ENCODE peak calls at places on chromosome 4, in eight cellular contexts. H, U, Q, G, L, J, B and O are unnamed samples.

GRCh38 chr4:77758804-77759203 is 60.4 kb downstream of the CNOT6L start:
- DNase-seq in G (no peak), U (no peak), J (no peak), B (no peak), Q (no peak), H (no peak), L (no peak), O (no peak)

GRCh38 chr4:52904421-52904820 is 42.3 kb downstream of the RASL11B start:
- DNase-seq in B (no peak), G (no peak), U (no peak), J (no peak), H (peak; percentile 41), Q (no peak), L (no peak), O (no peak)

GRCh38 chr4:5798447-5798846 is 87.4 kb downstream of the EVC start:
- DNase-seq in Q (peak; percentile 38), J (no peak), G (no peak), H (peak; percentile 22), L (no peak), U (peak; percentile 45), B (no peak), O (no peak)

GRCh38 chr4:13547563-13548041 is 3.3 kb upstream of the NKX3-2 start:
- DNase-seq in U (no peak), H (no peak), L (no peak), B (no peak), Q (no peak), G (peak; percentile 85), J (peak; percentile 53), O (peak; percentile 66)

GRCh38 chr4:131113273-131113672 is 2017.3 kb downstream of the C4orf33 start:
- DNase-seq in J (no peak), L (no peak), Q (no peak), B (no peak), G (no peak), H (no peak), U (no peak), O (no peak)

GRCh38 chr4:73221734-73222133 is 36.9 kb downstream of the ANKRD17 start:
- DNase-seq in G (no peak), Q (no peak), L (no peak), U (no peak), B (no peak), J (no peak), H (no peak), O (no peak)

GRCh38 chr4:10305816-10306215 is 151.4 kb downstream of the ZNF518B start:
- DNase-seq in U (no peak), B (no peak), G (no peak), Q (peak; percentile 66), H (peak; percentile 6), L (no peak), J (no peak), O (no peak)

GRCh38 chr4:183330841-183331240 is 8.6 kb upstream of the CLDN24 start:
- DNase-seq in G (no peak), U (no peak), J (no peak), H (peak; percentile 34), Q (peak; percentile 27), L (no peak), B (no peak), O (no peak)

GRCh38 chr4:4668355-4669210 is 126.7 kb upstream of the STX18 start:
- DNase-seq in H (no peak), U (no peak), Q (no peak), L (no peak), G (no peak), B (no peak), J (no peak), O (no peak)

GRCh38 chr4:76589872-76590846 is 155.1 kb downstream of the SHROOM3 start:
- DNase-seq in U (peak; percentile 89), J (peak; percentile 92), H (peak; percentile 60), L (no peak), B (no peak), Q (peak; percentile 99), G (no peak), O (no peak)

GRCh38 chr4:168269879-168270278 is 48.7 kb downstream of the DDX60 start:
- DNase-seq in Q (no peak), U (no peak), J (no peak), H (no peak), G (no peak), B (no peak), L (no peak), O (no peak)

GRCh38 chr4:15702941-15703403 is at the start of gene BST1:
- DNase-seq in L (peak; percentile 21), J (no peak), G (peak; percentile 83), Q (peak; percentile 53), U (peak; percentile 84), H (peak; percentile 55), B (no peak), O (peak; percentile 61)

GRCh38 chr4:44716597-44716996 is 9.8 kb downstream of the GNPDA2 start:
- DNase-seq in B (no peak), H (no peak), U (no peak), Q (no peak), G (no peak), J (no peak), L (no peak), O (no peak)
- TF ChIP-seq CTCF in B (no peak), H (no peak), U (no peak), Q (no peak), G (no peak), J (no peak), L (no peak), O (no peak)

GRCh38 chr4:60195256-60195655 is 1004.9 kb upstream of the ADGRL3 start:
- DNase-seq in U (no peak), L (no peak), B (no peak), Q (no peak), G (no peak), J (no peak), H (no peak), O (no peak)

GRCh38 chr4:60201052-60201673 is 999.0 kb upstream of the ADGRL3 start:
- DNase-seq in H (peak; percentile 52), B (no peak), Q (peak; percentile 35), L (no peak), U (no peak), G (peak; percentile 7), J (peak; percentile 80), O (peak; percentile 27)
- TF ChIP-seq CTCF in H (peak; percentile 96), B (peak; percentile 82), Q (peak; percentile 94), L (peak; percentile 45), U (no peak), G (peak; percentile 90), J (peak; percentile 88), O (peak; percentile 81)

GRCh38 chr4:147195386-147195785 is 249.7 kb upstream of the TTC29 start:
- DNase-seq in J (no peak), U (no peak), B (no peak), L (no peak), G (no peak), H (no peak), Q (no peak), O (no peak)
- TF ChIP-seq CTCF in J (no peak), U (no peak), B (no peak), L (no peak), G (no peak), H (no peak), Q (no peak), O (no peak)

GRCh38 chr4:112942077-112942476 is 107.4 kb upstream of the ANK2 start:
- DNase-seq in Q (no peak), H (no peak), U (no peak), J (no peak), G (no peak), B (no peak), L (no peak), O (no peak)
- TF ChIP-seq CTCF in Q (no peak), H (no peak), U (no peak), J (peak; percentile 5), G (no peak), B (peak; percentile 6), L (no peak), O (no peak)

DNA sequence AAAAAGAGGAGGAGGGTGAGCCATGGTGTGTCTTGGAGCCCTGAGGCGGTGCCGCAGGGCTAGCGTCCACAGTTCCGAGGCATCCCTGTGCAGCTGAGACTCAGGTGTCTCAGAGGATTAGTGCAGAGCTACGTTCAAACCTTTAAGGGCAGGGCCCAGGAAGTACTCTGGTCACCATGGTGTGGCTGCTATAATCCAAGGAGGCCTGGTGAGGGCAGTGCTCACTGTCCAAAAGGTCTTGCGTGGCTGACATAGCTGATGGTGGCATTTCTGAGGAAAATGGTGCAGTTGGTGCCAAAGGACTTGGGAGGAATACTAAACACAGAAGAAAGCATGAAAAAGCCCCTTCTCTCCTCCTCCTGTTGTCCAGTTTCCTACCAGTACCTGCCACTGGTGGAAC is 146.9 kb downstream of the DCHS2 start:
- DNase-seq in U (no peak), L (no peak), H (no peak), B (no peak), Q (no peak), G (no peak), J (peak; percentile 5), O (peak; percentile 20)
- TF ChIP-seq CTCF in U (no peak), L (no peak), H (no peak), B (peak; percentile 34), Q (no peak), G (no peak), J (no peak), O (no peak)

DNA sequence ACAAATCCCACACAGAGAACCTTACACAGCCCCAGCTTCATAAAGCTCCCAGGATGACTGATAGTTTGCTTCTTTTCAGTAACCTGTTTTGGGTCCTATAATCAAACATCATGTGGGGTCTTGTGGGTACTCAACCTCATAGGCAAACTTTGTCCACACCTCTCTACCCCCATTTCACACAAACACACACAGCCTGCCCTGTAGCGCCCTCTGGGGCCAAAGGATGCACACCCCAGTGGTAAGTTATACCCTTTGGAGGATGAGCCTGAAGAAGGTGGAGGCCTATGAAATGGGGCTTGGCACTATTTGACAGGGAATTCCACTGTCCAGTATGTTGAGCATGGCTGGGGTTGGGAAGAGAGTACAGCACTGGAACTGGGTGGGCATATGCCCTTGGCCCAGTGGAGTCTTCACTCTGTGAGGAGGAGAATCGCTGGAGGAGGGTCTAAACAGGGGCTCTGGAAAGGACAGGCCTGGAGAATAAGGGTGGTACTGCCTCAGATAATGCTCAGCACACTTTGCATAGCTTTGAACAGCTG is 30.5 kb upstream of the COL25A1 start:
- DNase-seq in H (peak; percentile 3), J (no peak), U (no peak), Q (peak; percentile 8), G (no peak), L (no peak), B (no peak), O (no peak)
- TF ChIP-seq CTCF in H (peak; percentile 44), J (peak; percentile 42), U (no peak), Q (peak; percentile 31), G (no peak), L (no peak), B (peak; percentile 44), O (peak; percentile 18)